ENCODE peak calls at places on chromosome 11, in nine cellular contexts. D is stimulated activated CD8-positive, alpha-beta memory T cell treated with anti-CD3 and anti-CD28 coated beads, Interleukin-12 subunit alpha, Interleukin-12 subunit beta, amount 100 ng/mL, for 4 hours; B is colonic mucosa; J is foreskin fibroblast; I is GM13977; N is cardiac muscle cell; K is heart right ventricle; C is non-pigmented ciliary epithelial cell; A is activated naive CD4-positive, alpha-beta T cell. Q is an unnamed sample.

GRCh38 chr11:1253103-1253485 is 30.2 kb downstream of the MUC5B start:
- DNase-seq in A (no peak), C (no peak), I (no peak), B (no peak), K (no peak), D (no peak), N (no peak), J (no peak), Q (no peak)

GRCh38 chr11:19430346-19431058 is 189.8 kb upstream of the E2F8 start:
- DNase-seq in D (no peak), A (no peak), N (peak), B (no peak), J (no peak), I (no peak), C (no peak), K (no peak), Q (no peak)

GRCh38 chr11:116929393-116930090 is 92.1 kb upstream of the APOA1 start:
- DNase-seq in I (no peak), N (peak), K (no peak), D (no peak), B (no peak), J (no peak), A (no peak), C (no peak), Q (no peak)

GRCh38 chr11:67634366-67635230 is 4.9 kb upstream of the NUDT8 start:
- DNase-seq in D (no peak), K (peak), C (no peak), N (no peak), I (no peak), J (no peak), B (peak), A (no peak), Q (no peak)

GRCh38 chr11:114354076-114354475 is 46.2 kb downstream of the C11orf71 start:
- DNase-seq in C (peak), D (no peak), K (no peak), I (no peak), B (no peak), N (peak), J (peak), A (no peak), Q (no peak)

GRCh38 chr11:126129681-126130671 is 67.3 kb upstream of the CDON start:
- DNase-seq in A (no peak), I (no peak), K (no peak), J (no peak), D (no peak), N (no peak), C (no peak), B (no peak), Q (no peak)

GRCh38 chr11:57219021-57219627 is 17.9 kb downstream of the APLNR start:
- DNase-seq in K (no peak), I (no peak), D (no peak), J (no peak), N (peak), C (no peak), B (no peak), A (no peak), Q (no peak)

GRCh38 chr11:87215236-87215635 is 177.5 kb downstream of the TMEM135 start:
- DNase-seq in C (no peak), N (no peak), I (no peak), K (no peak), D (no peak), J (no peak), A (no peak), B (no peak), Q (no peak)

GRCh38 chr11:61839742-61840141 is 11.6 kb downstream of the FADS2 start:
- DNase-seq in J (no peak), B (no peak), D (no peak), I (no peak), K (no peak), N (no peak), C (no peak), A (no peak), Q (no peak)

GRCh38 chr11:8408151-8408930 is 144.7 kb upstream of the LMO1 start:
- DNase-seq in N (no peak), I (no peak), K (no peak), B (no peak), D (no peak), A (no peak), J (no peak), C (no peak), Q (no peak)